ENCODE peak calls at places on chromosomes 6 and 20, in eight cellular contexts. G is AG10803, F is sigmoid colon, I is fibroblast of lung, L is hepatocyte, N is GM23338, K is Caco-2, D is heart right ventricle. R is an unnamed sample.

GRCh38 chr20:61982951-61983315 is 82.7 kb downstream of the TAF4 start:
- DNase-seq in G (no peak), F (no peak), I (no peak), L (no peak), N (no peak), K (no peak), D (no peak), R (no peak)

GRCh38 chr6:10019851-10020250 is 395.0 kb downstream of the TFAP2A start:
- DNase-seq in G (no peak), F (no peak), I (no peak), L (no peak), N (no peak), K (no peak), D (no peak), R (no peak)

GRCh38 chr20:9993133-9993532 is 41.7 kb upstream of the ANKEF1 start:
- DNase-seq in G (no peak), F (no peak), I (no peak), L (no peak), N (no peak), K (no peak), D (no peak), R (no peak)

GRCh38 chr6:27541212-27541931 is 68.5 kb upstream of the ZNF184 start:
- DNase-seq in G (no peak), F (no peak), I (peak), L (no peak), N (peak), K (peak), D (no peak), R (no peak)

GRCh38 chr6:50600280-50600679 is 113.0 kb upstream of the TFAP2D start:
- DNase-seq in G (no peak), F (no peak), I (no peak), L (no peak), N (no peak), K (no peak), D (no peak), R (no peak)

GRCh38 chr6:25022140-25022553 is 86.4 kb upstream of the RIPOR2 start:
- DNase-seq in G (peak), F (no peak), I (peak), L (no peak), N (no peak), K (no peak), D (no peak), R (no peak)

GRCh38 chr20:29741894-29742698 is 1515.4 kb upstream of the DEFB115 start:
- DNase-seq in G (no peak), F (no peak), I (no peak), L (no peak), N (no peak), K (no peak), D (no peak), R (no peak)

GRCh38 chr6:42911171-42912021 is 4.5 kb upstream of the PTCRA start:
- DNase-seq in G (no peak), F (no peak), I (no peak), L (peak), N (peak), K (no peak), D (no peak), R (no peak)

GRCh38 chr6:117448732-117449131 is 23.0 kb upstream of the ROS1 start:
- DNase-seq in G (peak), F (no peak), I (peak), L (peak), N (no peak), K (peak), D (no peak), R (peak)

GRCh38 chr6:46563924-46564323 is 72.7 kb upstream of the RCAN2 start:
- DNase-seq in G (no peak), F (no peak), I (no peak), L (no peak), N (no peak), K (no peak), D (no peak), R (no peak)

GRCh38 chr6:114277220-114277619 is 65.6 kb downstream of the HS3ST5 start:
- DNase-seq in G (no peak), F (no peak), I (no peak), L (no peak), N (no peak), K (no peak), D (no peak), R (no peak)

GRCh38 chr6:11711644-11711993 is 67.0 kb downstream of the ADTRP start:
- DNase-seq in G (peak), F (no peak), I (peak), L (no peak), N (no peak), K (no peak), D (no peak), R (no peak)

GRCh38 chr6:13470240-13471140 is 16.9 kb downstream of the GFOD1 start:
- DNase-seq in G (no peak), F (no peak), I (no peak), L (no peak), N (no peak), K (no peak), D (no peak), R (no peak)

GRCh38 chr6:107532707-107533106 is 42.8 kb downstream of the SOBP start:
- DNase-seq in G (no peak), F (peak), I (no peak), L (no peak), N (no peak), K (no peak), D (peak), R (no peak)

GRCh38 chr6:37602801-37603200 is 94.9 kb downstream of the MDGA1 start:
- DNase-seq in G (no peak), F (no peak), I (peak), L (no peak), N (no peak), K (no peak), D (no peak), R (no peak)

GRCh38 chr20:63520939-63521601 is 505 bp downstream of the PPDPF start:
- DNase-seq in G (peak), F (peak), I (peak), L (peak), N (peak), K (peak), D (peak), R (no peak)

GRCh38 chr20:12355185-12355584 is 437.5 kb downstream of the BTBD3 start:
- DNase-seq in G (no peak), F (no peak), I (no peak), L (no peak), N (no peak), K (no peak), D (no peak), R (no peak)

GRCh38 chr6:14983599-14984296 is 262.1 kb upstream of the JARID2 start:
- DNase-seq in G (no peak), F (no peak), I (no peak), L (no peak), N (no peak), K (no peak), D (no peak), R (no peak)

GRCh38 chr20:22248052-22248667 is 336.2 kb downstream of the FOXA2 start:
- DNase-seq in G (no peak), F (no peak), I (no peak), L (peak), N (peak), K (peak), D (no peak), R (no peak)

GRCh38 chr20:61413752-61414151 is 161.7 kb downstream of the CDH4 start:
- DNase-seq in G (no peak), F (no peak), I (no peak), L (no peak), N (no peak), K (no peak), D (no peak), R (no peak)

GRCh38 chr6:159357211-159357920 is 188.2 kb downstream of the FNDC1 start:
- DNase-seq in G (no peak), F (no peak), I (no peak), L (no peak), N (no peak), K (no peak), D (no peak), R (no peak)

GRCh38 chr6:125950293-125950692 is 6.3 kb upstream of the HINT3 start:
- DNase-seq in G (peak), F (no peak), I (peak), L (no peak), N (peak), K (no peak), D (no peak), R (no peak)

GRCh38 chr20:48198951-48199431 is 413.7 kb upstream of the SULF2 start:
- DNase-seq in G (peak), F (no peak), I (peak), L (no peak), N (no peak), K (no peak), D (no peak), R (no peak)

GRCh38 chr20:20407891-20408805 is 40.2 kb downstream of the INSM1 start:
- DNase-seq in G (peak), F (no peak), I (peak), L (no peak), N (peak), K (no peak), D (no peak), R (peak)
- TF ChIP-seq CTCF in G (peak), F (no peak), I (peak), L (peak), N (peak), K (peak), D (no peak), R (peak)

GRCh38 chr20:38108438-38109024 is 56.5 kb downstream of the TGM2 start:
- DNase-seq in G (peak), F (peak), I (peak), L (no peak), N (no peak), K (no peak), D (peak), R (no peak)

GRCh38 chr20:38111366-38112232 is 53.5 kb downstream of the TGM2 start:
- DNase-seq in G (no peak), F (no peak), I (no peak), L (no peak), N (no peak), K (no peak), D (peak), R (no peak)

GRCh38 chr20:38109657-38110524 is 55.2 kb downstream of the TGM2 start:
- DNase-seq in G (peak), F (peak), I (peak), L (peak), N (no peak), K (peak), D (peak), R (peak)

GRCh38 chr20:38110525-38111178 is 54.4 kb downstream of the TGM2 start:
- DNase-seq in G (no peak), F (no peak), I (no peak), L (no peak), N (no peak), K (no peak), D (peak), R (no peak)

GRCh38 chr20:38109025-38109541 is 56.0 kb downstream of the TGM2 start:
- DNase-seq in G (peak), F (peak), I (peak), L (no peak), N (no peak), K (no peak), D (peak), R (no peak)
- H3K4me3 ChIP-seq in G (no peak), F (no peak), I (no peak), L (no peak), N (no peak), K (no peak), D (no peak), R (no peak)

DNA sequence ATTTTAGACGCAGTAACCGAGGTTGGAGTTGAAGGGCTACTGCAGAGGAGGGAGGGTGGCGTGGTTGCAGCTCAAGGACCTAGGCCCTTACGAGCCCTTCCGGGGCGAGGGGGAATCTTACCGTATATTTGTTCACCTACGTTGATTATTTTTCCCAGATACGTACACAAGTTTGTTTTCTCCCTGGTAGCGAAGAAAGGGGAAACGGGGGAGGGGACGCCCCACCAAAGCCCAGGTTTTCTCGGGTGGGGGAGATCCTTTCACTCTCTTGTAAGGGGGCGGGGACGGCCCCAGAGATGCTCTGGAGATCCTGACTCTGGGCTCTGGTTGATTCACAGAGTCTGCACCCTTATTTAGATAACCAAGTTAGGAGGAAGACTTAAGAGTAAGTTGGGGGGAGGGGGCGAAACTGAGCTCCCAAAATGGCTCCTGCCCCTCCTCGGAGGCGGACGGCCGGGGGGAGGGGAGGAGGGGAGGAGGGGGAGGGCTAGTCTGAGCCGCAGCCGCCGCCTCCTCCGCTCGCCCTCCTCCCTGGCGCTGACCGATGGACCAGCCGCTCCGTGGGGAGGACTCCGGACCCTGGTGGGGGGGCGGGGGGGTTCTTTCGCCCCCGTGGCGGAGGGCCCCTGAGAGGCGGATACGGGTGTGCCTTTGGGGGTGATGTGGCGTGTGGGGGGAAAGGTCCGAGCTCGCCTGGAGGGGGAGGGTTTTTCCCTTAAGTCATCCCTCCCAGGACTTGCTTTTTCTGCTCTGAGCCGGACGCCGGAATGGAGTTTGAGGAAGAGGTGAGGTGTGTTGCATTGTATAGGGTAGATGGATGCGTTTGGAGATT is 2.2 kb downstream of the BRD2 start:
- DNase-seq in G (peak), F (peak), I (peak), L (peak), N (peak), K (peak), D (peak), R (peak)
- TF ChIP-seq CTCF in G (no peak), F (no peak), I (no peak), L (no peak), N (no peak), K (no peak), D (no peak), R (no peak)

GRCh38 chr6:56849876-56850275 is 105.0 kb upstream of the BEND6 start:
- DNase-seq in G (peak), F (no peak), I (peak), L (no peak), N (peak), K (no peak), D (no peak), R (no peak)
- H3K4me3 ChIP-seq in G (peak), F (peak), I (peak), L (no peak), N (peak), K (no peak), D (no peak), R (peak)

GRCh38 chr20:19932170-19932667 is 84.9 kb upstream of the NAA20 start:
- DNase-seq in G (peak), F (peak), I (peak), L (peak), N (no peak), K (no peak), D (peak), R (peak)

GRCh38 chr20:19929749-19930148 is 87.4 kb upstream of the NAA20 start:
- DNase-seq in G (no peak), F (no peak), I (no peak), L (peak), N (no peak), K (no peak), D (no peak), R (no peak)

GRCh38 chr20:19926581-19926980 is 90.6 kb upstream of the NAA20 start:
- DNase-seq in G (no peak), F (no peak), I (peak), L (no peak), N (no peak), K (no peak), D (no peak), R (no peak)

GRCh38 chr20:19930461-19930860 is 86.7 kb upstream of the NAA20 start:
- DNase-seq in G (no peak), F (no peak), I (no peak), L (no peak), N (no peak), K (no peak), D (no peak), R (no peak)

DNA sequence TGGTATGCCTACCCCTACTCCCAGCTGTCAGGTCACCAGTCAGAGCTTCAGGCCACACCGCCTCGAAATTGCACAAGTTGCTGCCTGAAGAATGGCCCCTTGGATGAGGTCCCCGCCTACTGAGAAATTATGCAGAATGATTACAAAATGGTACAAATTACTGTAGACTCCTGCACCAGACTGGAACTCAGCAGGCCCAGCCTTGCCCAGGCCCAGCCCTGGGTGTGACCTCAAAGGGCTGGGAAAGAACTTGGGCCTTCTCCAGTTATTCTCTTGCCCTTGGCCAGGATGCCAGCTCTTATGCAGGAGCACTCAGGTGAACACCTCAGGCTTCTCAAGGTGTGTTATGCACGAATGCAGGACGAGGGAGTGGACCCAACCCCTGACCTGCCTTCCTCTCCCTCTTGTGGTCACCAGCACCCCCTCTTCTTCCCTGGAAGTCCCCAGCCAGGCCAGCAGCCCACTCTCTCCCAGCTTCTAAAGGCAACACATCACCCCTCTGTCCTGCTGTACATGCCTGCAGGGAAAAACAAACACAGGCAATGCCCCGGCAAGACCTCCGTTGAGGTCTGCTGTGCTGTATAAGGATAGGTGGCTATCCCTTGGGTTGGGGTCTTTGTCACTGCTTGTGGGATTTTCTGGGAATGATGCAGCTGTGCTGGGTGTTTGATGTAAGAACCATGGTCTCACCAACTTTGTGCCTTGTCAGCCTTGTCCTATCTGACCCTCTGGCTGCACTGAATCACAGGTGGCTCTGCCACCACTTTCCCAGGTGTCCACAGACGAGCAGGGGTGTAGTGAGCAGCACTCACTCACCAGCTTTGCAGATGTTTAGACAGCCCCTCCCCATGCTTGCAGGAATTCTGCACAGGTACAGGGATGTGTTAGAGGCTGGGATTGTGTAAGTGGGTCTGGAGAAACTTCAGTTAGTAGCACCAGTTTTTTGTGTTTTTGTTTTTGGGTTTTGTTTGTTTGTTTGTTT is 88.5 kb upstream of the NAA20 start:
- DNase-seq in G (peak), F (no peak), I (no peak), L (no peak), N (no peak), K (no peak), D (no peak), R (no peak)
- TF ChIP-seq CTCF in G (no peak), F (no peak), I (no peak), L (no peak), N (no peak), K (no peak), D (no peak), R (no peak)

DNA sequence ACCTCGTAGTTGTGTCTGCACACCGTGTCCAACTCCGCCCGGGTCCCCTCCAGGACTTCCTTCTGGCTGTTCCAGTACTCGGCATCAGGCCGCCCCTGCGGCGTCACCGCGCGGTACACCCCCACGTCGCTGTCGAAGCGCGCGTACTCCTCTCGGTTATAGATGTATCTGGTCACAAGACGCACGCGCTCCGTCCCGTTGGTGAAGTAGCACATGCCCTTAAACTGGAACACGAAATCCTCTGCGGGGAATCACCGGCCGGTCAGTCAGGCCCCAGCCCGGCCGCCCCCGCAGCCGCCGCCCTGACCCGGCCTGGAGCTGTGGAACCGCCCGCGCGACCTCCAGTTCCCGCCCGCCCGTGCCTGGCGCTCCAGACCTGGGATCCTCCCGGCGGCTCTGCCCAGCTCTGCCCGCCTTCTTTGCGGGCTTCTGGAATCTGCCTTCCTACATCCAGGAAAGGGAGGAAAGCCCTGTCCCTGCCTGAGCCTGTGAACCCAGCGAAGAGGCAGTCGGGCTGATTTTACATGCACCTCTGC is 1.6 kb downstream of the HLA-DQB1 start:
- DNase-seq in G (no peak), F (peak), I (no peak), L (no peak), N (peak), K (no peak), D (peak), R (no peak)
- H3K4me3 ChIP-seq in G (no peak), F (no peak), I (no peak), L (no peak), N (peak), K (no peak), D (no peak), R (no peak)

GRCh38 chr6:101226677-101227135 is 166.8 kb upstream of the GRIK2 start:
- DNase-seq in G (no peak), F (no peak), I (peak), L (peak), N (peak), K (peak), D (no peak), R (no peak)
- TF ChIP-seq CTCF in G (no peak), F (no peak), I (no peak), L (peak), N (peak), K (no peak), D (no peak), R (no peak)